ENCODE peak calls at places on chromosomes 16 and 17, in six cellular contexts. M, P, N, C, W and Z are unnamed samples.

GRCh38 chr17:61179316-61179715 is 220.3 kb upstream of the TBX2 start:
- DNase-seq in P (no peak), C (no peak), W (peak; percentile 83), M (no peak), N (no peak), Z (no peak)

GRCh38 chr17:9402590-9403199 is 172.9 kb downstream of the STX8 start:
- DNase-seq in M (peak; percentile 16), P (peak; percentile 36), N (peak; percentile 83), C (peak; percentile 76), W (peak; percentile 45), Z (no peak)

GRCh38 chr17:64411999-64412771 is 21.5 kb upstream of the PECAM1 start:
- DNase-seq in M (no peak), P (peak; percentile 99), W (no peak), N (peak; percentile 86), C (peak; percentile 67), Z (no peak)

GRCh38 chr16:83310816-83311215 is 497.0 kb upstream of the HSBP1 start:
- DNase-seq in N (no peak), W (no peak), P (no peak), M (no peak), C (no peak), Z (no peak)

GRCh38 chr16:46629331-46629843 is 8.2 kb upstream of the SHCBP1 start:
- DNase-seq in C (peak; percentile 52), M (peak; percentile 59), N (peak; percentile 79), W (peak; percentile 60), P (peak; percentile 36), Z (no peak)

GRCh38 chr17:76529643-76530488 is 7.6 kb downstream of the CYGB start:
- DNase-seq in C (peak; percentile 57), P (peak; percentile 30), W (peak; percentile 61), M (no peak), N (no peak), Z (no peak)

GRCh38 chr16:87252269-87252970 is 64.8 kb downstream of the C16orf95 start:
- DNase-seq in W (no peak), N (no peak), C (no peak), P (no peak), M (no peak), Z (no peak)

GRCh38 chr17:7046127-7046724 is 2.3 kb upstream of the SLC16A11 start:
- DNase-seq in N (peak; percentile 72), W (peak; percentile 54), M (peak; percentile 71), P (no peak), C (peak; percentile 72), Z (no peak)

GRCh38 chr17:18143044-18143936 is 34.7 kb downstream of the MYO15A start:
- DNase-seq in N (peak; percentile 90), C (peak; percentile 73), P (no peak), W (peak; percentile 38), M (no peak), Z (no peak)

GRCh38 chr17:15379659-15380058 is 38.3 kb upstream of the TEKT3 start:
- DNase-seq in C (no peak), W (no peak), M (no peak), N (no peak), P (no peak), Z (no peak)

GRCh38 chr16:5557966-5558365 is 460.4 kb upstream of the EEF2KMT start:
- DNase-seq in P (no peak), W (no peak), C (no peak), M (no peak), N (no peak), Z (no peak)

GRCh38 chr17:1590031-1590746 is 27.6 kb upstream of the PITPNA start:
- DNase-seq in N (no peak), P (peak; percentile 95), M (peak; percentile 86), C (no peak), W (peak; percentile 90), Z (no peak)

GRCh38 chr17:80475949-80476876 is at the start of gene NPTX1:
- DNase-seq in N (peak; percentile 49), P (peak; percentile 16), C (peak; percentile 64), W (no peak), M (no peak), Z (no peak)
- TF ChIP-seq EZH2 in N (peak; percentile 84), P (peak; percentile 52), C (peak; percentile 81), W (peak; percentile 26), M (no peak), Z (no peak)

GRCh38 chr16:57486858-57487834 is 853 bp upstream of the DOK4 start:
- DNase-seq in C (no peak), P (no peak), M (no peak), N (no peak), W (no peak), Z (no peak)

GRCh38 chr16:57485916-57486857 is at the start of gene DOK4:
- DNase-seq in W (no peak), P (peak; percentile 36), C (peak; percentile 91), N (peak; percentile 89), M (no peak), Z (no peak)

GRCh38 chr16:57483725-57484514 is 2.4 kb downstream of the DOK4 start:
- DNase-seq in C (no peak), P (no peak), N (no peak), M (no peak), W (no peak), Z (no peak)

GRCh38 chr16:57484515-57485005 is 1.7 kb downstream of the DOK4 start:
- DNase-seq in N (no peak), M (no peak), P (no peak), W (no peak), C (no peak), Z (no peak)

DNA sequence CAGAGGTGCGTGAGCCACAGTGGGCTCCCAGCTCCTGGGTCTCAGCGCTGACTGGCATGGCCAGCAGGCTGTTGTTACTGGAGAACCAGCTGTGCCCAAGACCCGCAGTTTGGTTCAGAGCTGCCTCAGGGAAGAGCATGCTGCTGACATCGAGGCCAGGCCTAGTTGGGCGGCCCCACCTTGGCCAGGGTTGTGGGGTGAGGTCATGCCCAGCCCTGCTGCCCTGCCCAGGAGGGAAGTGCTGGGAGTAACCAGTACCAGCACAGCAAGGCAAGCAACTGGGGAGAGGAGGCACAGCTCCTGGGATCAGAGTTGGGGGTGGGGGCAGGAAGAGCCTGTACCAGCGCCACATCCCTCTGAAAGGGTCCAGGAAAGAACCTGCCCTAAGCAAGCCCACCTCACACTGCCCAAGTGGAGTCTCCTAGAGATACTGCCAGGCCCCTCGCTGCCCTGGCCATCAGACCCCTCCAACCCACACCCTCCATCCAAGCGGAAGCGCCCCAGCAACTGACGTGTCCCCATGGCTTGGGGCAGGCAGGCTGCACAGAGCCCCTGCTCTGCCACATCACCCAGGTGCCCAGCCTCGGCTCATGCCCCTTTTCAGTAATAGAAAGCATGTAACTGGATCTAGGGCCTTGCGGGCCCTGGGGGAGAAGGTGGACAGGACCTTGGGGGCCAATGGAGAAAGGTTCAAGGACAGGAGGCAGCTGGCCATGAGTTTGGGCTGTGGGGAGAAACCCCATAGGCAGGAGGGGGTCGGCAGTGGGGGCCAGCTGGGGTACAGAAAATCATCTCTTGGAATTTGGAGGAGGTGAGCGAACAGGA is 990 bp downstream of the DOK4 start:
- DNase-seq in N (no peak), C (no peak), M (no peak), P (no peak), W (no peak), Z (no peak)
- TF ChIP-seq POLR2AphosphoS5 in N (no peak), C (no peak), M (no peak), P (no peak), W (no peak), Z (no peak)

DNA sequence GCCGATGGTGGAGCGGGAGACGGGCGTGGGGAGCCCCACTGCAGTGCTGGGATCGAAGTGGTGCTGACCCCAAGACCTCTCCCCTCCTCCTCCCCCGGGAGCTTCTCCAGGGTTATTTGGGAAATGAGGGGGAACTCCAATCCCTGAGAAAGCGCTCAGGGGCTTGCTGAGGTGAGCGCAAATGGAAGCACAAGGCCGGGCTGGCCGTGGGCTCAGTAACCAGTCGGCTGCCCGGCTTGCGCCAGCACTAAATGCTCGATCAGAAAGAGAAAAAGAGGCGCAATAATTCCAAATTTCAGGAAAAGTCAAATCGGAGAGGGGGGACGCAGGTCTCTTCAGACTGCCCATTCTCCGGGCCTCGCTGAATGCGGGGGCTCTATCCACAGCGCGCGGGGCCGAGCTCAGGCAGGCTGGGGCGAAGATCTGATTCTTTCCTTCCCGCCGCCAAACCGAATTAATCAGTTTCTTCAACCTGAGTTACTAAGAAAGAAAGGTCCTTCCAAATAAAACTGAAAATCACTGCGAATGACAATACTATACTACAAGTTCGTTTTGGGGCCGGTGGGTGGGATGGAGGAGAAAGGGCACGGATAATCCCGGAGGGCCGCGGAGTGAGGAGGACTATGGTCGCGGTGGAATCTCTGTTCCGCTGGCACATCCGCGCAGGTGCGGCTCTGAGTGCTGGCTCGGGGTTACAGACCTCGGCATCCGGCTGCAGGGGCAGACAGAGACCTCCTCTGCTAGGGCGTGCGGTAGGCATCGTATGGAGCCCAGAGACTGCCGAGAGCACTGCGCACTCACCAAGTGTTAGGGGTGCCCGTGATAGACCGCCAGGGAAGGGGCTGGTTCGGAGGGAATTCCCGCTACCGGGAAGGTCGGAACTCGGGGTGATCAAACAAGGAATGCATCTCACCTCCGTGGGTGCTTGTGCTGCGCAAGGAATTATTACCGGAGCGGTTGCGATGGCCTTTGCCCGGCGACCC is 4.2 kb upstream of the DLX4 start:
- DNase-seq in W (no peak), M (no peak), C (peak; percentile 76), N (peak; percentile 84), P (no peak), Z (no peak)
- TF ChIP-seq EZH2 in W (peak; percentile 79), M (no peak), C (peak; percentile 78), N (peak; percentile 98), P (peak; percentile 97), Z (no peak)

DNA sequence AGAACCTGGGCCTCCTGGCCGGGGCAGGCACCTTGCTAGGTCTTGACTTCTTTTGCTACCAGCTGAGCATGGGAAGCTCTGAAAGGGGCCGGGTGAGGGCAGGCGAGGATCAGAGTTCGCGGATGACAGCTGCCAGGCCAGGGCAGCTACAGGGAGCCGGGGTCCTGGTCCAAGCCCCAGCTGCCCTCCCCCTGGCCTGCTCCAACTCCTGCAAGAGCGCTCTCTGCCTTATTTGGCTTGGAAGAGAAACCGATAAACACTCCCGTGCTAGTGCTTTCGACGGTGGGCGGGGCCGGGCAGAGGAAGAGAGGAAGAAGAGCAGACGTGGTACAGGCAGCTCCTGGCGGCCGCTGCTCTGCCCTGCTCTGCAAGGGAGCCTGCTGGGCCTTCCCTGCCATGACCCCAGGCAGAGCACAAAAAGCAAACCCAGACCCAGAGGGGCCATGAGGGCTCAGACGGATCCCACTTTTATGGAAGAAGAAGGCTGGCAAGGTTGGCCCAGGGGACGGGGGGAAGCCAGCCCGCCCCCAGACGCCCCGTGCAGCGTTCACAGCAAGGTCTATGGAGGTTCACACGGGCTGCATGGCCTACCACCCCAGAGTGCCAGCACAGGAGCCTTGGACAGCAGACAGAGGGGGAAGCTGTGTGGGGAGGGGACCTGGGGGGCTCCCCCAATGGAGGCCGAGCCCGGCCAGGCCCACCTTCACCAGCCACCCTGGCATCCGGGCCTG is 25.6 kb downstream of the PIEZO1 start:
- DNase-seq in N (peak; percentile 72), M (no peak), C (no peak), P (peak; percentile 26), W (peak; percentile 98), Z (no peak)
- TF ChIP-seq POLR2AphosphoS5 in N (no peak), M (no peak), C (no peak), P (no peak), W (peak; percentile 51), Z (no peak)